ENCODE peak calls at places on chromosome 5, in nine cellular contexts. W is GM12892, R is GM12891, D is GM12878, Z is HL-60, O is esophagus muscularis mucosa, F is sigmoid colon, P is H1, J is suprapubic skin. Q is an unnamed sample.

GRCh38 chr5:54095969-54096368 is 214.4 kb downstream of the ARL15 start:
- DNase-seq in W (no peak), R (no peak), D (no peak), Z (no peak), O (no peak), F (no peak), P (no peak), J (no peak), Q (no peak)

GRCh38 chr5:31890025-31890424 is 251.1 kb downstream of the PDZD2 start:
- DNase-seq in W (no peak), R (no peak), D (no peak), Z (no peak), O (no peak), F (no peak), P (no peak), J (no peak), Q (no peak)

GRCh38 chr5:124234022-124234899 is 512.2 kb downstream of the ZNF608 start:
- DNase-seq in W (no peak), R (no peak), D (no peak), Z (no peak), O (no peak), F (no peak), P (no peak), J (no peak), Q (no peak)

GRCh38 chr5:5719292-5719691 is 296.8 kb downstream of the ICE1 start:
- DNase-seq in W (no peak), R (no peak), D (no peak), Z (no peak), O (no peak), F (no peak), P (no peak), J (no peak), Q (no peak)

GRCh38 chr5:1285141-1285540 is 9.7 kb downstream of the TERT start:
- DNase-seq in W (no peak), R (no peak), D (no peak), Z (no peak), O (no peak), F (peak), P (no peak), J (peak), Q (no peak)

GRCh38 chr5:137220523-137220927 is 278.6 kb downstream of the SPOCK1 start:
- DNase-seq in W (peak), R (peak), D (no peak), Z (no peak), O (no peak), F (no peak), P (peak), J (no peak), Q (peak)

GRCh38 chr5:28737682-28738081 is 1699.3 kb upstream of the CDH9 start:
- DNase-seq in W (no peak), R (no peak), D (no peak), Z (no peak), O (no peak), F (no peak), P (no peak), J (no peak), Q (no peak)

GRCh38 chr5:148457183-148457620 is 73.4 kb downstream of the FBXO38 start:
- DNase-seq in W (no peak), R (no peak), D (no peak), Z (no peak), O (peak), F (no peak), P (no peak), J (no peak), Q (no peak)

GRCh38 chr5:100903036-100903887 is at the start of gene ST8SIA4:
- DNase-seq in W (peak), R (peak), D (peak), Z (no peak), O (peak), F (peak), P (peak), J (peak), Q (no peak)

GRCh38 chr5:96742519-96742918 is 65.2 kb downstream of the ERAP1 start:
- DNase-seq in W (no peak), R (no peak), D (no peak), Z (no peak), O (no peak), F (no peak), P (no peak), J (no peak), Q (no peak)
- TF ChIP-seq POLR2AphosphoS5 in W (no peak), R (no peak), D (no peak), Z (no peak), O (no peak), F (no peak), P (no peak), J (no peak), Q (no peak)

DNA sequence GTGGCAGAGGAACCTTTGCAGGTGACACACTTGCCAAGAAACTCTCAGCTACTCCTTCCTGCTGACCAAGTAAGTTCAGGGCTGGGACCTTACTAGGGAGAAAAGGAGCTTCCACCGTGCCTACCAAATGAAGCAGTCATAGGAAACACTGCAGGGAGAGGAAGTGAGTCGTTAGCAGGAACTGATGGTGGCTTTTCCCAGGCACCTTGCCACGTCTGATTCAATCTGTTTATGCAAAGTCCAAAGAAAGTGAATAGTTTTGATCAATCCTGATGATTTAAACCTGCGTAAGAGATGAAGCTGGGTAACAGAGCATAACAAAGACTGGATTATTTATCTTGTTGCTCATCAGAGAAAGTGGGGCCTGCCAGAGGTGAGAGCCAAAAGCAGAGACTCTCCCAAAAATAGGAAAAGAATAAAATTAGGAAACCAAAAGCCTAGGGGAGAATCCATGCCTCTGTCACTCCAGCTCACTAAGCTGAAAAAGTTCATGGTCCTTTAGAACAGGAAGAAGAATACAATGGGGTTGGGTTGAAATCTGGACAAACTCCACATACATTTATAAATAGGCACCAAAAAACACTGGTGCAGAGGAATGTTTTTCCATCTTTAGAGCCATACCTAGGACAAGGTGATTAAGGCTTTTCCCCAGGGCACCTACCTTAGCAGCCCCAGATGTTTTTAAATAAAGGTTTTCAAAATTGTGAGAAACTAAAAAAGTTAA is 9.3 kb upstream of the PFDN1 start:
- DNase-seq in W (no peak), R (no peak), D (no peak), Z (peak), O (no peak), F (peak), P (no peak), J (no peak), Q (peak)
- TF ChIP-seq POLR2AphosphoS5 in W (no peak), R (no peak), D (no peak), Z (no peak), O (peak), F (no peak), P (no peak), J (no peak), Q (no peak)

DNA sequence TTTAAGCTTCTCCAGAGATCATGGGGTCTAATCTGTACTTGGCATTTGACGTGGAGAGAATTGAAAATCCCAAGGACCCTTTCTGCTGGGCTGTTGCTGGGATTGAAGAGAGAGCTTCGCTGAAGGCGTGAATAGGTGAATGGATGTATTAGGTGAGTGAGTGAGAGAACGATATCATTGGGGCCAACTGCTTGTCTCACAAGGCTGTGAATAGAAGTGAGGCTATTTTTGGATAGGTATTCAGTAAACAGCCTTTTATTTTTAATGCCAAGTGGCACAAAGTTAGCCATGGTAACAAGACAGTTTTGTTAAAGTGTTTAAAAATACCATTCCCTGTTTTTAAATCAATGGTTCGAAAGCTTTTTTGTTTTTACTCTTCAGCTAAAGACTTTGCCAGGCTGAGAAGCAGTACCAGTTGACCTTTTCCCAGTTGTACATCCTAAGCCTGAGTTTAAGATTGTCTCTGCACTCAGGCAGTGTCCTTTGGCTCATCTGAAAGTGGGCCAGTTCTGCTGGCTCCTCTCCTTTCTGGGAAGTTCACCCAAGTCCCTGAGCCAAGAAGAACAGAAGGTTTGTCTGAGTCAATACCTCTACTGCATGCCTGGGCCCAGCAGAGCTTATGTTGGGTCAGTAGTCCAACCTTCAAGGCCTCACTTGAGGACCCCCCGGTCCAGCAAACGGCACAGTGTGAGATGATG is 156.4 kb downstream of the MACROH2A1 start:
- DNase-seq in W (no peak), R (no peak), D (no peak), Z (no peak), O (peak), F (peak), P (no peak), J (peak), Q (no peak)
- TF ChIP-seq POLR2AphosphoS5 in W (no peak), R (no peak), D (no peak), Z (no peak), O (peak), F (peak), P (no peak), J (no peak), Q (no peak)

GRCh38 chr5:57453728-57454127 is 28.9 kb downstream of the ACTBL2 start:
- DNase-seq in W (no peak), R (no peak), D (no peak), Z (no peak), O (no peak), F (no peak), P (no peak), J (no peak), Q (no peak)

GRCh38 chr5:57448751-57449150 is 33.9 kb downstream of the ACTBL2 start:
- DNase-seq in W (no peak), R (no peak), D (no peak), Z (no peak), O (peak), F (no peak), P (no peak), J (no peak), Q (no peak)

GRCh38 chr5:57448287-57448686 is 34.3 kb downstream of the ACTBL2 start:
- DNase-seq in W (no peak), R (no peak), D (no peak), Z (no peak), O (peak), F (no peak), P (no peak), J (no peak), Q (no peak)

GRCh38 chr5:57452885-57453284 is 29.7 kb downstream of the ACTBL2 start:
- DNase-seq in W (no peak), R (no peak), D (no peak), Z (no peak), O (peak), F (no peak), P (no peak), J (no peak), Q (no peak)

GRCh38 chr5:57450991-57451876 is 31.4 kb downstream of the ACTBL2 start:
- DNase-seq in W (no peak), R (no peak), D (no peak), Z (no peak), O (peak), F (no peak), P (no peak), J (no peak), Q (no peak)
- TF ChIP-seq POLR2AphosphoS5 in W (no peak), R (no peak), D (no peak), Z (no peak), O (no peak), F (no peak), P (no peak), J (no peak), Q (no peak)